ENCODE peak calls at places on chromosomes 11 and 22, in seven cellular contexts. G is substantia nigra, J is A549, U is RWPE1, T is sigmoid colon, H is testis, P is adrenal gland. B is an unnamed sample.

GRCh38 chr11:103803062-103803461 is 233.4 kb upstream of the DDI1 start:
- DNase-seq in G (no peak), J (no peak), U (no peak), T (no peak), H (no peak), P (no peak), B (no peak)

GRCh38 chr22:46596032-46596441 is 24.1 kb upstream of the GRAMD4 start:
- DNase-seq in G (no peak), J (no peak), U (no peak), T (peak; percentile 72), H (no peak), P (peak; percentile 94), B (no peak)

GRCh38 chr11:44065851-44066731 is at the start of gene ACCS:
- DNase-seq in G (peak; percentile 74), J (peak; percentile 90), U (peak; percentile 82), T (peak; percentile 98), H (peak; percentile 98), P (peak; percentile 97), B (peak; percentile 83)

GRCh38 chr22:45919504-45920286 is 57.3 kb downstream of the WNT7B start:
- DNase-seq in G (no peak), J (no peak), U (no peak), T (no peak), H (no peak), P (no peak), B (no peak)

GRCh38 chr11:121244861-121245260 is 47.7 kb upstream of the SC5D start:
- DNase-seq in G (no peak), J (no peak), U (no peak), T (no peak), H (no peak), P (no peak), B (no peak)

GRCh38 chr11:58787903-58788302 is 56.2 kb upstream of the GLYAT start:
- DNase-seq in G (no peak), J (no peak), U (peak; percentile 15), T (no peak), H (no peak), P (no peak), B (no peak)

GRCh38 chr22:29706493-29706892 is 13.3 kb upstream of the CABP7 start:
- DNase-seq in G (no peak), J (no peak), U (no peak), T (no peak), H (no peak), P (no peak), B (no peak)

GRCh38 chr11:73795925-73796632 is 8.4 kb downstream of the MRPL48 start:
- DNase-seq in G (peak; percentile 31), J (no peak), U (no peak), T (no peak), H (no peak), P (no peak), B (peak; percentile 71)

GRCh38 chr11:8812438-8812837 is 98.6 kb upstream of the AKIP1 start:
- DNase-seq in G (no peak), J (no peak), U (no peak), T (peak; percentile 80), H (no peak), P (peak; percentile 92), B (no peak)

GRCh38 chr11:10294289-10294953 is 402 bp upstream of the SBF2 start:
- DNase-seq in G (no peak), J (peak; percentile 41), U (peak; percentile 44), T (peak; percentile 83), H (peak; percentile 48), P (peak; percentile 36), B (no peak)

GRCh38 chr11:133582731-133583130 is 50.4 kb upstream of the OPCML start:
- DNase-seq in G (no peak), J (no peak), U (no peak), T (no peak), H (no peak), P (no peak), B (no peak)

GRCh38 chr22:46103181-46103580 is 47.1 kb upstream of the PPARA start:
- DNase-seq in G (no peak), J (no peak), U (no peak), T (no peak), H (no peak), P (no peak), B (no peak)

GRCh38 chr11:130042093-130042591 is 27.6 kb upstream of the APLP2 start:
- DNase-seq in G (no peak), J (peak; percentile 38), U (peak; percentile 74), T (no peak), H (no peak), P (no peak), B (no peak)

GRCh38 chr11:134999490-135000066 is 587.5 kb upstream of the B3GAT1 start:
- DNase-seq in G (no peak), J (no peak), U (no peak), T (no peak), H (no peak), P (no peak), B (no peak)

GRCh38 chr11:134997652-134998320 is 585.7 kb upstream of the B3GAT1 start:
- DNase-seq in G (no peak), J (no peak), U (no peak), T (peak; percentile 30), H (peak; percentile 38), P (no peak), B (no peak)

GRCh38 chr11:135004495-135004894 is 592.5 kb upstream of the B3GAT1 start:
- DNase-seq in G (no peak), J (no peak), U (no peak), T (no peak), H (no peak), P (no peak), B (no peak)

GRCh38 chr11:135002236-135002635 is 590.2 kb upstream of the B3GAT1 start:
- DNase-seq in G (no peak), J (no peak), U (no peak), T (no peak), H (no peak), P (no peak), B (no peak)

GRCh38 chr11:135001581-135001980 is 589.5 kb upstream of the B3GAT1 start:
- DNase-seq in G (no peak), J (no peak), U (no peak), T (peak; percentile 42), H (no peak), P (no peak), B (no peak)
- H3K27ac ChIP-seq in G (no peak overlapping the region), J (no peak overlapping the region), U (no peak overlapping the region), T (no peak overlapping the region), H (no peak overlapping the region), P (no peak overlapping the region), B (no peak overlapping the region)

DNA sequence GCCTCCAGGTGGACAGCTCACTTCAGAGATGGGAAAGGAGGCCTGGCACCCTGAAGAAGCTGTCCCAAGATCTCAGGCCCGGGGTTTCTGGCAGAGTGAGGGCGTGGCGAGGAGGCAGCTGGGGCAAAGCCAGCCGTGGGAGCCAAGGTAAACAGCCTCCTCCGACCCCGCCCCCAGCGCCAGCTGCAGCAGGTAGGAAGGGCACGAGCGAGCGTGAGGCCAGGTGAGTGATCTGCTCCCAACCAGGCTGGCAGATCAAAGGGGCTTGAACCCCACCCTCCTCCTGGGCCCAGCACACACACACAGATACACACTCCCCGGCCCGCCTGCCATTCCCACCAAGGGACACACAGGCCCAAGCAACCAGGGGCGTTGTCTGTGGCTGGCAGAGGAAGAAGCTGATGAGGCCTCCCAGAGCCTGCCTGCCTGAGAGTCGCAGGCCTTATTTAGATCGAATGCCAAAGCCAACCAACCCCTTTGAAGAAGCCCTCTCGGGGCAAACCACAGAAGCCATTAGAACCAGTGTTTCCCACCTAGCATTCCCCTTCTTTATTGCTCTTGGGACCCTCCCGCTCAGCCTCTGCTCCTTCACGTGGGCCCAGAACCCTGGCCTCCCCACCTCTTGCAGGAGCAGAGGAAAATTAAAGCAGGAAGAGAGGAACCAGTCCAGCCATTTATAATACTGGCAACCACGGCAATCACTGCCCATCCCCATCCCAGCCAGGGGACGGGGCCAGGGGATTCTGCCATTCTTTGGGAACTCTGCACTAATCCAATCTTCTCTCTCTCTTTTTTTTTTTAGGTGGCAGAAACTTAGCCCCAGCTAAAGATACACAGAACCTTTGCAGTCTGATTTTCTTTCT is 5.0 kb downstream of the PDGFB start:
- DNase-seq in G (no peak), J (no peak), U (peak; percentile 56), T (no peak), H (no peak), P (no peak), B (no peak)
- H3K27ac ChIP-seq in G (no peak overlapping the region), J (no peak overlapping the region), U (peak overlapping the region; percentile 90), T (peak overlapping the region; percentile 72), H (peak overlapping the region; percentile 50), P (no peak overlapping the region), B (no peak overlapping the region)

GRCh38 chr11:110857885-110858555 is 145.8 kb upstream of the ARHGAP20 start:
- DNase-seq in G (no peak), J (no peak), U (peak; percentile 4), T (no peak), H (peak; percentile 21), P (peak; percentile 34), B (no peak)
- H3K27ac ChIP-seq in G (no peak overlapping the region), J (no peak overlapping the region), U (no peak overlapping the region), T (no peak overlapping the region), H (no peak overlapping the region), P (no peak overlapping the region), B (no peak overlapping the region)

GRCh38 chr22:25165785-25166184 is 33.9 kb upstream of the CRYBB3 start:
- DNase-seq in G (no peak), J (no peak), U (no peak), T (peak; percentile 30), H (no peak), P (no peak), B (no peak)

GRCh38 chr22:25160120-25160996 is 39.3 kb upstream of the CRYBB3 start:
- DNase-seq in G (no peak), J (no peak), U (no peak), T (peak; percentile 59), H (no peak), P (no peak), B (no peak)

GRCh38 chr22:25161916-25162530 is 37.6 kb upstream of the CRYBB3 start:
- DNase-seq in G (no peak), J (no peak), U (no peak), T (peak; percentile 52), H (no peak), P (no peak), B (no peak)

GRCh38 chr22:25161017-25161915 is 38.4 kb upstream of the CRYBB3 start:
- DNase-seq in G (no peak), J (no peak), U (no peak), T (peak; percentile 52), H (no peak), P (no peak), B (no peak)

DNA sequence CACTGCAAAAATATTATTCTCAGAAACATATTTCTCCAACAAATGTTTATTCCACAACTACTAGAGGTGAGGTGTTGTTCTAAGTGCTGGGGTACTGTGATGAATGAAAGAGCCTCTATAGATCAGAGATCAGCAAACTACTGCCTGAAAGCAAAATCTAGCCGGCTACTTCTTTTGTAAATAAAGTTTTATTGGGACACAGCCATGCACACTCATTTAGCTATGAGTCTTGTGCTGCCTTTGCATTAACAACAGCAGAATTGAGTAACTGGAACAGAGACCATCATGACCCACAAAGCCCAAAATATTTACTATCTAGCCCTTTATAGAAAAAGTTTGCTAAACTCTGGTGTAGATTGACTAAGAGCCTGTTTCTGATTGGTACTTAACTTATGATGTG is 37.1 kb upstream of the CRYBB3 start:
- DNase-seq in G (no peak), J (no peak), U (no peak), T (no peak), H (no peak), P (no peak), B (no peak)
- H3K27ac ChIP-seq in G (no peak overlapping the region), J (no peak overlapping the region), U (peak overlapping the region; percentile 85), T (no peak overlapping the region), H (no peak overlapping the region), P (no peak overlapping the region), B (no peak overlapping the region)

GRCh38 chr22:40385041-40385782 is 14.8 kb downstream of the SGSM3 start:
- DNase-seq in G (no peak), J (no peak), U (no peak), T (no peak), H (no peak), P (no peak), B (no peak)
- H3K27ac ChIP-seq in G (no peak overlapping the region), J (no peak overlapping the region), U (no peak overlapping the region), T (no peak overlapping the region), H (no peak overlapping the region), P (no peak overlapping the region), B (no peak overlapping the region)

GRCh38 chr11:119374632-119375394 is 6.7 kb downstream of the USP2 start:
- DNase-seq in G (no peak), J (no peak), U (no peak), T (no peak), H (no peak), P (peak; percentile 75), B (peak; percentile 71)
- H3K27ac ChIP-seq in G (peak overlapping the region; percentile 100), J (no peak overlapping the region), U (peak overlapping the region; percentile 100), T (peak overlapping the region; percentile 84), H (peak overlapping the region; percentile 75), P (peak overlapping the region; percentile 91), B (peak overlapping the region; percentile 98)

B was measured in caudate nucleus.